ENCODE peak calls at places on chromosome 6, in eight cellular contexts. G is DMS153; I is activated CD4-positive, alpha-beta T cell treated with anti-CD3 and anti-CD28 coated beads, Interleukin-2, amount 10 ng/mL, durations not matched to agents 7 days and 5 days; A is astrocyte; H is lung microvascular endothelial cell; Y is GF-D8; O is heart left ventricle; F is amniotic epithelial cell. D is an unnamed sample.

GRCh38 chr6:31886426-31887068 is 7.8 kb upstream of the SLC44A4 start:
- DNase-seq in G (no peak), I (no peak), A (no peak), H (no peak), Y (no peak), O (no peak), F (no peak), D (no peak)

GRCh38 chr6:132768051-132768517 is 10.4 kb upstream of the VNN2 start:
- DNase-seq in G (no peak), I (peak), A (no peak), H (no peak), Y (peak), O (peak), F (no peak), D (peak)

GRCh38 chr6:111076024-111076680 is 11.2 kb upstream of the SLC16A10 start:
- DNase-seq in G (no peak), I (no peak), A (no peak), H (no peak), Y (no peak), O (no peak), F (no peak), D (no peak)

GRCh38 chr6:146028250-146028789 is 542 bp upstream of the GRM1 start:
- DNase-seq in G (no peak), I (peak), A (peak), H (peak), Y (no peak), O (peak), F (peak), D (peak)

GRCh38 chr6:42029881-42030280 is 20.4 kb upstream of the TAF8 start:
- DNase-seq in G (no peak), I (no peak), A (no peak), H (no peak), Y (no peak), O (no peak), F (no peak), D (no peak)

GRCh38 chr6:33250731-33251130 is 20.9 kb downstream of the VPS52 start:
- DNase-seq in G (no peak), I (no peak), A (no peak), H (no peak), Y (no peak), O (no peak), F (no peak), D (no peak)

GRCh38 chr6:149508485-149508884 is 23.7 kb upstream of the ZC3H12D start:
- DNase-seq in G (no peak), I (peak), A (peak), H (no peak), Y (no peak), O (no peak), F (no peak), D (peak)

GRCh38 chr6:3195695-3196497 is 31.6 kb downstream of the TUBB2B start:
- DNase-seq in G (peak), I (no peak), A (no peak), H (peak), Y (no peak), O (no peak), F (no peak), D (peak)

GRCh38 chr6:109033655-109034054 is 61.0 kb downstream of the SESN1 start:
- DNase-seq in G (no peak), I (no peak), A (no peak), H (no peak), Y (no peak), O (no peak), F (no peak), D (no peak)

GRCh38 chr6:27168586-27169443 is 78.7 kb upstream of the PRSS16 start:
- DNase-seq in G (no peak), I (no peak), A (peak), H (no peak), Y (no peak), O (no peak), F (peak), D (no peak)

GRCh38 chr6:90406957-90407356 is 110.3 kb upstream of the BACH2 start:
- DNase-seq in G (no peak), I (no peak), A (peak), H (no peak), Y (no peak), O (no peak), F (peak), D (peak)

GRCh38 chr6:23176883-23177282 is 607.5 kb downstream of the HDGFL1 start:
- DNase-seq in G (peak), I (no peak), A (no peak), H (peak), Y (no peak), O (no peak), F (no peak), D (no peak)

GRCh38 chr6:44305200-44305725 is 7.9 kb downstream of the AARS2 start:
- DNase-seq in G (no peak), I (no peak), A (no peak), H (no peak), Y (no peak), O (no peak), F (no peak), D (no peak)

GRCh38 chr6:156777577-156777865 is 343 bp downstream of the ARID1B start:
- DNase-seq in G (no peak), I (no peak), A (no peak), H (no peak), Y (no peak), O (no peak), F (no peak), D (no peak)

GRCh38 chr6:37321516-37321915 is 32.3 kb upstream of the RNF8 start:
- DNase-seq in G (no peak), I (no peak), A (no peak), H (no peak), Y (no peak), O (no peak), F (no peak), D (no peak)

GRCh38 chr6:87654880-87655454 is 47.1 kb downstream of the AKIRIN2 start:
- DNase-seq in G (no peak), I (no peak), A (no peak), H (no peak), Y (no peak), O (no peak), F (no peak), D (no peak)

GRCh38 chr6:56408976-56409375 is 161.6 kb upstream of the COL21A1 start:
- DNase-seq in G (no peak), I (no peak), A (no peak), H (no peak), Y (no peak), O (no peak), F (no peak), D (no peak)

GRCh38 chr6:22042713-22043112 is 254.1 kb downstream of the PRL start:
- DNase-seq in G (no peak), I (no peak), A (no peak), H (no peak), Y (no peak), O (no peak), F (no peak), D (no peak)

GRCh38 chr6:26217714-26218075 is 130.5 kb downstream of the HFE start:
- DNase-seq in G (no peak), I (no peak), A (no peak), H (peak), Y (no peak), O (peak), F (peak), D (peak)

GRCh38 chr6:328184-328670 is 35.9 kb downstream of the DUSP22 start:
- DNase-seq in G (no peak), I (no peak), A (peak), H (peak), Y (no peak), O (peak), F (peak), D (peak)

GRCh38 chr6:54719633-54720032 is 126.9 kb upstream of the FAM83B start:
- DNase-seq in G (peak), I (no peak), A (no peak), H (no peak), Y (no peak), O (no peak), F (no peak), D (no peak)

GRCh38 chr6:151093706-151094105 is 146.1 kb upstream of the AKAP12 start:
- DNase-seq in G (no peak), I (no peak), A (no peak), H (no peak), Y (no peak), O (no peak), F (no peak), D (peak)

GRCh38 chr6:106517699-106518098 is 111.6 kb downstream of the RTN4IP1 start:
- DNase-seq in G (no peak), I (no peak), A (no peak), H (no peak), Y (no peak), O (no peak), F (no peak), D (no peak)

GRCh38 chr6:33147807-33148666 is 44.2 kb downstream of the COL11A2 start:
- DNase-seq in G (no peak), I (no peak), A (peak), H (peak), Y (no peak), O (no peak), F (peak), D (no peak)

GRCh38 chr6:37612475-37612874 is 85.2 kb downstream of the MDGA1 start:
- DNase-seq in G (no peak), I (no peak), A (peak), H (no peak), Y (no peak), O (no peak), F (peak), D (no peak)

GRCh38 chr6:195861-196360 is 96.4 kb upstream of the DUSP22 start:
- DNase-seq in G (no peak), I (peak), A (peak), H (peak), Y (no peak), O (peak), F (peak), D (peak)

GRCh38 chr6:140661691-140662090 is 1287.2 kb upstream of the CITED2 start:
- DNase-seq in G (no peak), I (no peak), A (peak), H (no peak), Y (no peak), O (no peak), F (no peak), D (no peak)

GRCh38 chr6:124859366-124859765 is 102.9 kb upstream of the RNF217 start:
- DNase-seq in G (no peak), I (no peak), A (no peak), H (no peak), Y (no peak), O (no peak), F (no peak), D (no peak)

GRCh38 chr6:138620630-138621029 is 121.3 kb upstream of the NHSL1 start:
- DNase-seq in G (no peak), I (no peak), A (no peak), H (no peak), Y (no peak), O (no peak), F (no peak), D (no peak)

GRCh38 chr6:76592561-76592960 is 520.1 kb upstream of the IMPG1 start:
- DNase-seq in G (no peak), I (no peak), A (no peak), H (peak), Y (no peak), O (no peak), F (no peak), D (no peak)

GRCh38 chr6:155080876-155081845 is 86.0 kb downstream of the TIAM2 start:
- DNase-seq in G (no peak), I (no peak), A (peak), H (peak), Y (no peak), O (no peak), F (peak), D (no peak)

GRCh38 chr6:163711615-163712568 is 297.4 kb downstream of the QKI start:
- DNase-seq in G (no peak), I (no peak), A (no peak), H (no peak), Y (peak), O (peak), F (no peak), D (no peak)

GRCh38 chr6:4313044-4313686 is 177.8 kb upstream of the ECI2 start:
- DNase-seq in G (no peak), I (no peak), A (peak), H (peak), Y (no peak), O (peak), F (peak), D (no peak)

GRCh38 chr6:99151634-99152344 is 197.7 kb downstream of the FAXC start:
- DNase-seq in G (no peak), I (peak), A (peak), H (peak), Y (no peak), O (no peak), F (peak), D (peak)

GRCh38 chr6:28433119-28433518 is 10.2 kb downstream of the ZSCAN23 start:
- DNase-seq in G (no peak), I (no peak), A (no peak), H (no peak), Y (peak), O (no peak), F (no peak), D (no peak)

GRCh38 chr6:112690497-112691202 is 343.5 kb downstream of the RFPL4B start:
- DNase-seq in G (no peak), I (no peak), A (peak), H (no peak), Y (no peak), O (no peak), F (peak), D (no peak)